ENCODE peak calls at places on chromosomes 1 and 21, in five cellular contexts. I is psoas muscle, H is cardiac muscle cell, Z is neural progenitor cell, A is tibial artery. L is an unnamed sample. For H3K27me3, the result is how much of the 10 kb centered on the place peaks cover.

GRCh38 chr1:24558902-24559791 is 3.3 kb downstream of the NCMAP start:
- DNase-seq in H (peak), I (peak), Z (peak), A (peak), L (no peak)

GRCh38 chr21:45019887-45020537 is 54.4 kb upstream of the ADARB1 start:
- DNase-seq in Z (no peak), A (peak), H (no peak), I (peak), L (peak)

GRCh38 chr1:227351443-227351842 is 33.2 kb upstream of the CDC42BPA start:
- DNase-seq in A (no peak), I (no peak), Z (no peak), H (peak), L (no peak)

GRCh38 chr1:53572061-53572801 is 113.0 kb downstream of the DMRTB1 start:
- DNase-seq in Z (peak), I (no peak), H (no peak), A (peak), L (peak)

GRCh38 chr1:217327901-217328300 is 303.0 kb downstream of the GPATCH2 start:
- DNase-seq in I (no peak), H (no peak), A (no peak), Z (no peak), L (no peak)

GRCh38 chr1:110482662-110483307 is 31.8 kb downstream of the PROK1 start:
- DNase-seq in I (no peak), Z (no peak), A (no peak), H (peak), L (no peak)

GRCh38 chr1:28509705-28510349 is 4.0 kb downstream of the RCC1 start:
- DNase-seq in A (no peak), H (peak), I (no peak), Z (no peak), L (no peak)

GRCh38 chr1:240765732-240766363 is 153.9 kb upstream of the GREM2 start:
- DNase-seq in A (no peak), H (peak), I (no peak), Z (peak), L (no peak)

GRCh38 chr1:163692266-163692665 is 370.5 kb downstream of the NUF2 start:
- DNase-seq in Z (no peak), A (no peak), I (peak), H (no peak), L (no peak)

GRCh38 chr1:105483436-105483835 is 1573.0 kb upstream of the PRMT6 start:
- DNase-seq in H (no peak), Z (no peak), A (no peak), I (no peak), L (no peak)

GRCh38 chr1:218330043-218330623 is 15.0 kb upstream of the TGFB2 start:
- DNase-seq in H (peak), Z (peak), A (no peak), I (no peak), L (no peak)

GRCh38 chr1:236302941-236303340 is 21.2 kb upstream of the ERO1B start:
- DNase-seq in Z (no peak), H (peak), A (no peak), I (no peak), L (no peak)

GRCh38 chr1:54582566-54583306 is 34.7 kb downstream of the ACOT11 start:
- DNase-seq in H (no peak), I (no peak), A (no peak), Z (peak), L (no peak)

GRCh38 chr1:225509376-225509707 is 81.5 kb upstream of the LBR start:
- DNase-seq in A (no peak), Z (peak), H (no peak), I (no peak), L (no peak)

DNA sequence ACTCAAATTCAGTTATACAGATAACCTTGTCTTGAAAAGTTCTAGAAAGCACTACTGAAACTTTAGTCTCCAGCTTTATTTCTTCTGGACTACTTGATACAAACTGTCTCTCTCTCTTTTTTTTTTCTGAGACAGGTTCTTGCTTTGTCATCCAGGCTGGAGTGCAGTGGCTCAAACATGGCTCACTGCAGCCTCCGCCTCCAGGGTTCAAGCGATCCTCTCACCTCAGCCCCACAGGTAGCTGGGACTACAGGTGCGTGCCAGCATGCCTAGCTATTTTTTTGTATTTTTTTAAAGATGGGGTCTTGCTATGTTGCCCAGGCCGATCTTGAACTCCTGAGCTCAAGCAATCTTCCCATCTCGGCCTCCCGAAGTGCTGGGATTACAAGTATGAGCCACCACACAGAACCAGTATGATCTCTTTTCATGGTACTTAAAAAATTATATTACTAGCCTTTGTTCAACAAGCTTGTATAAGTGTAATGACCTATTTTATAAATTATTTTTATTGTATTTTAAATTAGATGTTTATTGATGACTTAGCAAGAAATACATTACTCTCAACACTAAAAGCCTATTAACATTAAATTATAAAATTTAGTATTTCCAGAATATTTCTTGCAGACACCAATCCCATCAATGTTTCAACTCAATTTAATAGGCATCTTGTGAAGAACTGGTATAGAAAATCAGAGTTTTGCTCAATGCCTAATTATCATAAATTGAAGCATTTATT is 36.1 kb upstream of the MTF2 start:
- DNase-seq in Z (no peak), I (no peak), A (no peak), H (no peak), L (no peak)
- H3K4me3 ChIP-seq in Z (no peak), I (no peak), A (no peak), H (no peak), L (peak)

DNA sequence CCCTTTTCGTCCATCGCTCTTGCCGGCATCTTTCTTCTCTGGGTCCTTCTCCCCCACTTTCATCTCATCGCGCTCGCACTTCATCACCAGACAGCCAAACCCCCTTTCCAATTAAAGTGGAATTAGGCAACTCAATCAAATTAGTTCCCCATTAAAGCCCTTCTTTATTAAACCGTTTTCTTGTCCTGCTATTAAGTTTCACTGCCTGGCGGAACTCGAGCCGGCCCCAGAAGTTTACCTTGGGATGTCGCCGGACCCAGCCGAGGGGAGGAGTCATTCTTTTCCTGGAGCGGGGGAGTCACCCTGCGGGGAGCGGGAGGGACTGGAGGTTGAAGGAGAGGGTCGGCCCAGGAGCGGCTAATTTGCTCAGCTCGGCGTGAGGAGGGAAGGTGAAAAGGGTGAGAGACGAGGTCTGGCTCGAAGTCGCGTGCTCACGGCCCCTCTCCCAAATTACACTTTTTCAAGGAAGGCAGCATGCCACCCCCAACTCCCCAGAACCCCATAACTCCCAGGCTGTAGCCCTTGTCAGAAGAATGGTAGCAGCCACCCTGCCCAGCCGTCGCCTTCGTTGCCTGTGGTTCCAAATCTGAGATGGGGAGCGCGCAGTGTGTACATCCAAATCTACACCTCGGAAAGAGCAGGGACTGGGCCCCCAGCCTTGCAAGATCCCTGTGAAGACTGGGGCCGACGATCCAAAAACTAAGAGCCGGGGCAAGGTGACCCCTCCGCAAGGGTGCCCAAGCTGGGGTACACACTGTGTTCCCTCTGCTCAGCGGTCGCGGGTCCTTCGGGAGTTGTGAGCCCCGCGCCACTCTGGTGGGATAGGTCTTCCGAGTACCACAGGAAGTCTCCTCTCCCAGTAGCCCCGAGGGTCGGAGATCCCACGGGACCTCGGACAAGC is 6.4 kb downstream of the DMRTA2 start:
- DNase-seq in I (no peak), A (no peak), H (no peak), Z (peak), L (no peak)
- TF ChIP-seq CTCF in I (no peak), A (no peak), H (no peak), Z (no peak), L (no peak)

GRCh38 chr1:46543761-46544560 is 7.5 kb downstream of the KNCN start:
- DNase-seq in A (no peak), H (no peak), Z (peak), I (peak), L (no peak)

GRCh38 chr1:46543382-46543760 is 8.1 kb downstream of the KNCN start:
- DNase-seq in Z (no peak), H (no peak), A (no peak), I (no peak), L (no peak)

GRCh38 chr1:46546210-46546609 is 5.2 kb downstream of the KNCN start:
- DNase-seq in Z (no peak), I (no peak), H (no peak), A (no peak), L (no peak)

GRCh38 chr1:46545784-46546183 is 5.7 kb downstream of the KNCN start:
- DNase-seq in Z (no peak), H (no peak), A (no peak), I (peak), L (no peak)

GRCh38 chr1:46544561-46545240 is 6.7 kb downstream of the KNCN start:
- DNase-seq in H (no peak), I (peak), Z (no peak), A (no peak), L (no peak)
- H3K27me3 ChIP-seq in H (half or more), I (under half), Z (half or more), A (half or more), L (under half)

GRCh38 chr1:2050482-2050792 is 226 bp downstream of the PRKCZ start:
- DNase-seq in A (no peak), I (no peak), H (no peak), Z (no peak), L (no peak)
- H3K4me3 ChIP-seq in A (peak), I (peak), H (peak), Z (peak), L (peak)

GRCh38 chr1:6083801-6084467 is 38.2 kb downstream of the KCNAB2 start:
- DNase-seq in H (no peak), A (no peak), Z (no peak), I (no peak), L (no peak)

GRCh38 chr1:6081901-6082300 is 36.2 kb downstream of the KCNAB2 start:
- DNase-seq in Z (no peak), H (no peak), A (no peak), I (no peak), L (no peak)

GRCh38 chr1:6080469-6080868 is 34.8 kb downstream of the KCNAB2 start:
- DNase-seq in A (no peak), I (no peak), Z (no peak), H (no peak), L (no peak)

GRCh38 chr1:6083385-6083784 is 37.7 kb downstream of the KCNAB2 start:
- DNase-seq in A (no peak), H (no peak), Z (no peak), I (no peak), L (no peak)

DNA sequence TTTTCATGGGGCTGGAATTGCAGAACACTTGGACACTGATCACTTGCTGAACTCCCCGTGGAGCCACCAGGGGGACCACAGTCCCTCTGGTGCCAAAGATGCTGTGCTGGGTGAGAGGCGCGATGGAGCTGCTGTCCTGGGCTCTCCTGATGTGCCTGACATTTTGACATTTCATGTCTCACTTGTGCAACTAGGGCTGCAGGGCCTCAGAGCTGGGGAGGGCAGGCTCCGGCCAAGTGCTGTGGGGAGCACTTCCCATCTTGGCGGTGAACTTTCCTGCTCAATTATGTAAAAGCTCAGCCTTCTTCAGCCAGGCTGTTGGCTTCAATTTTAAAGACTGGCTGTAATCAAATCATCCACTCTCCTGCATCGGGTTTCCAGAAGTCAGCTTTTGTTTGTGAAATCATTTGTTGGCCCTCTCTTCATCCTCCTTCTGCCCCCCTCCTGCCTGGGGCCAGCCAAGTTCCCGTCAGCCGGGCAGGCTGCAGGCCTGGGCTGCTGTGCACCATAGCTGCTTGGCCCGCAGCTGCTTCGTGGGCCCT is 36.8 kb downstream of the KCNAB2 start:
- DNase-seq in H (peak), I (peak), Z (peak), A (no peak), L (no peak)
- TF ChIP-seq CTCF in H (peak), I (no peak), Z (peak), A (no peak), L (no peak)

GRCh38 chr1:65247419-65248359 is 61.7 kb upstream of the DNAJC6 start:
- DNase-seq in Z (no peak), H (peak), I (no peak), A (no peak), L (no peak)
- H3K27me3 ChIP-seq in Z (under half), H (under half), I (under half), A (under half), L (under half)

GRCh38 chr1:232962761-232963357 is 12.4 kb downstream of the NTPCR start:
- DNase-seq in Z (no peak), I (no peak), A (no peak), H (peak), L (no peak)
- H3K4me3 ChIP-seq in Z (no peak), I (no peak), A (no peak), H (no peak), L (no peak)

L was measured in Peyer's patch.